ENCODE peak calls at places on chromosomes 12 and 14, in five cellular contexts. One of them, this sample, is unnamed.

GRCh38 chr12:49133014-49133413 is 1.8 kb upstream of the TUBA1B start:
- DNase-seq in stomach: no peak
- DNase-seq in IMR-90: no peak
- DNase-seq in astrocyte: no peak
- DNase-seq in fibroblast of lung: no peak
- DNase-seq in this sample: no peak

GRCh38 chr12:58358369-58358768 is 417.0 kb downstream of the ATP23 start:
- DNase-seq in stomach: no peak
- DNase-seq in IMR-90: no peak
- DNase-seq in astrocyte: no peak
- DNase-seq in fibroblast of lung: no peak
- DNase-seq in this sample: no peak

GRCh38 chr14:91396959-91397815 is 20.4 kb downstream of the CCDC88C start:
- DNase-seq in stomach: peak
- DNase-seq in IMR-90: no peak
- DNase-seq in astrocyte: no peak
- DNase-seq in fibroblast of lung: no peak
- DNase-seq in this sample: peak

GRCh38 chr12:112183141-112183581 is 57.8 kb downstream of the TRAFD1 start:
- DNase-seq in stomach: no peak
- DNase-seq in IMR-90: peak
- DNase-seq in astrocyte: peak
- DNase-seq in fibroblast of lung: peak
- DNase-seq in this sample: no peak

GRCh38 chr12:84889818-84890217 is 22.8 kb downstream of the SLC6A15 start:
- DNase-seq in stomach: no peak
- DNase-seq in IMR-90: no peak
- DNase-seq in astrocyte: no peak
- DNase-seq in fibroblast of lung: no peak
- DNase-seq in this sample: no peak

GRCh38 chr14:105738638-105739037 is 212.3 kb downstream of the TMEM121 start:
- DNase-seq in stomach: no peak
- DNase-seq in IMR-90: no peak
- DNase-seq in astrocyte: no peak
- DNase-seq in fibroblast of lung: no peak
- DNase-seq in this sample: no peak

GRCh38 chr12:95674088-95674595 is 116.4 kb downstream of the NTN4 start:
- DNase-seq in stomach: no peak
- DNase-seq in IMR-90: no peak
- DNase-seq in astrocyte: no peak
- DNase-seq in fibroblast of lung: no peak
- DNase-seq in this sample: no peak

GRCh38 chr12:45781080-45781479 is 51.6 kb downstream of the ARID2 start:
- DNase-seq in stomach: no peak
- DNase-seq in IMR-90: no peak
- DNase-seq in astrocyte: no peak
- DNase-seq in fibroblast of lung: no peak
- DNase-seq in this sample: no peak

GRCh38 chr12:88706286-88706685 is 126.0 kb upstream of the KITLG start:
- DNase-seq in stomach: no peak
- DNase-seq in IMR-90: no peak
- DNase-seq in astrocyte: peak
- DNase-seq in fibroblast of lung: no peak
- DNase-seq in this sample: no peak

GRCh38 chr12:52023182-52023975 is 16.6 kb downstream of the TAMALIN start:
- DNase-seq in stomach: peak
- DNase-seq in IMR-90: peak
- DNase-seq in astrocyte: peak
- DNase-seq in fibroblast of lung: peak
- DNase-seq in this sample: peak

GRCh38 chr12:3962661-3963483 is 89.7 kb upstream of the PARP11 start:
- DNase-seq in stomach: no peak
- DNase-seq in IMR-90: no peak
- DNase-seq in astrocyte: no peak
- DNase-seq in fibroblast of lung: no peak
- DNase-seq in this sample: peak

GRCh38 chr12:66929121-66929520 is 250.2 kb upstream of the GRIP1 start:
- DNase-seq in stomach: no peak
- DNase-seq in IMR-90: no peak
- DNase-seq in astrocyte: no peak
- DNase-seq in fibroblast of lung: no peak
- DNase-seq in this sample: no peak

GRCh38 chr14:103078420-103078749 is 5.6 kb upstream of the LBHD2 start:
- DNase-seq in stomach: peak
- DNase-seq in IMR-90: peak
- DNase-seq in astrocyte: peak
- DNase-seq in fibroblast of lung: peak
- DNase-seq in this sample: peak

GRCh38 chr14:90714811-90715210 is 101.4 kb downstream of the TTC7B start:
- DNase-seq in stomach: no peak
- DNase-seq in IMR-90: peak
- DNase-seq in astrocyte: peak
- DNase-seq in fibroblast of lung: peak
- DNase-seq in this sample: no peak

GRCh38 chr12:125330645-125331341 is 265.6 kb downstream of the AACS start:
- DNase-seq in stomach: peak
- DNase-seq in IMR-90: no peak
- DNase-seq in astrocyte: peak
- DNase-seq in fibroblast of lung: peak
- DNase-seq in this sample: peak

GRCh38 chr12:27351476-27351875 is 18.8 kb downstream of the BMAL2 start:
- DNase-seq in stomach: no peak
- DNase-seq in IMR-90: no peak
- DNase-seq in astrocyte: no peak
- DNase-seq in fibroblast of lung: no peak
- DNase-seq in this sample: no peak

GRCh38 chr12:27355979-27356378 is 23.3 kb downstream of the BMAL2 start:
- DNase-seq in stomach: no peak
- DNase-seq in IMR-90: peak
- DNase-seq in astrocyte: no peak
- DNase-seq in fibroblast of lung: no peak
- DNase-seq in this sample: no peak

GRCh38 chr12:27361372-27361771 is 28.7 kb downstream of the BMAL2 start:
- DNase-seq in stomach: no peak
- DNase-seq in IMR-90: peak
- DNase-seq in astrocyte: peak
- DNase-seq in fibroblast of lung: peak
- DNase-seq in this sample: no peak

GRCh38 chr12:27359578-27360340 is 27.1 kb downstream of the BMAL2 start:
- DNase-seq in stomach: no peak
- DNase-seq in IMR-90: peak
- DNase-seq in astrocyte: peak
- DNase-seq in fibroblast of lung: no peak
- DNase-seq in this sample: no peak

GRCh38 chr12:27355486-27355885 is 22.9 kb downstream of the BMAL2 start:
- DNase-seq in stomach: no peak
- DNase-seq in IMR-90: no peak
- DNase-seq in astrocyte: no peak
- DNase-seq in fibroblast of lung: no peak
- DNase-seq in this sample: no peak
- H3K4me3 ChIP-seq in stomach: no peak
- H3K4me3 ChIP-seq in IMR-90: no peak
- H3K4me3 ChIP-seq in astrocyte: no peak
- H3K4me3 ChIP-seq in fibroblast of lung: no peak
- H3K4me3 ChIP-seq in this sample: no peak

DNA sequence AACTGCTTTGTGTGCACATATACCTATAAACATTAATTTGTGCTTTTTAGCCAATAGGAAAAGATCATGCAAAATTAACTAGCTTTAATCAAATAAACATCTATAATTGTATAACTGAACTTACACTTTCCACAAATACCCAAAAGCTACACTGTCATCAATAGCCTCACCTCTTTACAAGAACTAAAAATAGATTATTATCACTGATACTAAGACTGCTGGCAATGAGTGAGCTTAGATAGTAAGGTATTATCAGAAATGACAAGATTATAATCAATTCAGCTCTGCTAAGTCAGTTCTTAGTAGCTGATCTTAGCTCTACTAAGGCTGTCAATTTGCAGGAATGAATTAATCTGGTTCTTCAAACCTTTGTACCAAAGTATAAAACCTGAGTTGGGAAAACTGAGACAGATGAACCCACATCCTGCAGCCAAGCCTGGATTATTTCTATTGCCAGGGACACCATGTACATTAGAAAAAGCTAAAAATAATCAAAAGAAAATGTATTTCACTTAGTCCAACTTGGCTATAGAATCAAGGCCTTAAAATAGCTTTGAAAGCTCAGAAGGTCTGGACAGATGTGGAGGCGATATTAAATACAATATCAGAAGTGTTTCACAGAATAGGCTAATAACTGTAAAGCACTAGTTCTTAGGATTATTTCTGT is 5.2 kb downstream of the FKBP3 start:
- DNase-seq in stomach: no peak
- DNase-seq in IMR-90: no peak
- DNase-seq in astrocyte: no peak
- DNase-seq in fibroblast of lung: no peak
- DNase-seq in this sample: no peak
- TF ChIP-seq CTCF in stomach: no peak
- TF ChIP-seq CTCF in IMR-90: no peak
- TF ChIP-seq CTCF in astrocyte: no peak
- TF ChIP-seq CTCF in fibroblast of lung: no peak
- TF ChIP-seq CTCF in this sample: no peak

GRCh38 chr14:64625363-64626232 is 75.8 kb downstream of the PPP1R36 start:
- DNase-seq in stomach: peak
- DNase-seq in IMR-90: no peak
- DNase-seq in astrocyte: no peak
- DNase-seq in fibroblast of lung: no peak
- DNase-seq in this sample: peak
- H3K27ac ChIP-seq in stomach: peak
- H3K27ac ChIP-seq in IMR-90: no peak
- H3K27ac ChIP-seq in astrocyte: no peak
- H3K27ac ChIP-seq in fibroblast of lung: no peak
- H3K27ac ChIP-seq in this sample: no peak

GRCh38 chr12:15033029-15033428 is 60.2 kb downstream of the PDE6H start:
- DNase-seq in stomach: no peak
- DNase-seq in IMR-90: no peak
- DNase-seq in astrocyte: no peak
- DNase-seq in fibroblast of lung: no peak
- DNase-seq in this sample: no peak
- H3K4me3 ChIP-seq in stomach: no peak
- H3K4me3 ChIP-seq in IMR-90: no peak
- H3K4me3 ChIP-seq in astrocyte: no peak
- H3K4me3 ChIP-seq in fibroblast of lung: no peak
- H3K4me3 ChIP-seq in this sample: no peak

DNA sequence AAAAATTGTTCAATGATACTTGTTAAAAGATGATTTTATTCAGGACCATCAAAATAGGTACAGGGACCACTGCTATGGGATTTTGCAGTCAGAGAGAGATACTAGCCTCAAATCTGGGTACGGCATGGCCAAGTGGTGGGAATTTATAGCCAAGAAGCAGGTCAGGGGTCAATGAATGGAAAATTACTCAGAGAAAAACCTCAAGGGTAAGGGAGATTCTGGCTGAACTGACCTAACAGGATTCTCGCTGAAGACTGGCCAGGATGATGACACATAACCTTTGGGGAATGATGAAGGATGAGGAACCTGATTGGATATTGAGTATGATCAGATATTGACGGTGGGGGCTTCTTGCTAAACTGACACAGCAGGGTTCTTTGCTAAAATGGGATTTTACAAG is 32.7 kb downstream of the DEPDC4 start:
- DNase-seq in stomach: no peak
- DNase-seq in IMR-90: peak
- DNase-seq in astrocyte: peak
- DNase-seq in fibroblast of lung: peak
- DNase-seq in this sample: no peak
- TF ChIP-seq CTCF in stomach: no peak
- TF ChIP-seq CTCF in IMR-90: no peak
- TF ChIP-seq CTCF in astrocyte: no peak
- TF ChIP-seq CTCF in fibroblast of lung: no peak
- TF ChIP-seq CTCF in this sample: no peak